ENCODE peak calls at places on chromosomes 11 and 22, in eight cellular contexts. R is HFF-Myc, S is foreskin fibroblast, Q is OCI-LY7, W is H9, I is tibial nerve, O is neural crest cell, U is bronchial epithelial cell. E is an unnamed sample.

GRCh38 chr11:126995989-126996388 is 4.6 kb downstream of the KIRREL3 start:
- DNase-seq in I (no peak), W (no peak), O (no peak), S (no peak), Q (no peak), R (no peak), U (no peak), E (no peak)

GRCh38 chr11:46948378-46949131 is 12.0 kb downstream of the CSTPP1 start:
- DNase-seq in U (peak), O (no peak), I (no peak), Q (no peak), S (peak), W (no peak), R (peak), E (no peak)

GRCh38 chr11:100573911-100574513 is 113.1 kb upstream of the ARHGAP42 start:
- DNase-seq in O (no peak), R (no peak), S (peak), U (no peak), Q (no peak), W (no peak), I (no peak), E (no peak)

GRCh38 chr22:43743929-43744643 is 68.0 kb downstream of the EFCAB6 start:
- DNase-seq in U (no peak), W (no peak), O (no peak), R (no peak), Q (no peak), S (no peak), I (no peak), E (no peak)

GRCh38 chr11:76229690-76230240 is 23.5 kb upstream of the WNT11 start:
- DNase-seq in U (no peak), O (no peak), W (no peak), S (no peak), R (no peak), I (no peak), Q (no peak), E (no peak)

GRCh38 chr22:45192701-45193187 is 29.0 kb downstream of the NUP50 start:
- DNase-seq in R (no peak), W (peak), U (no peak), O (no peak), S (no peak), Q (no peak), I (no peak), E (no peak)

GRCh38 chr22:28105396-28105795 is 186.3 kb upstream of the PITPNB start:
- DNase-seq in U (no peak), S (no peak), Q (no peak), R (no peak), I (no peak), O (no peak), W (no peak), E (no peak)

GRCh38 chr22:44394246-44395115 is 81.7 kb upstream of the SHISAL1 start:
- DNase-seq in Q (no peak), S (no peak), I (peak), W (peak), O (no peak), U (no peak), R (no peak), E (no peak)

GRCh38 chr22:48690583-48691317 is 1136.9 kb downstream of the BRD1 start:
- DNase-seq in U (no peak), I (no peak), W (no peak), S (no peak), R (no peak), Q (no peak), O (no peak), E (no peak)

GRCh38 chr11:27497284-27497866 is 9.2 kb downstream of the LIN7C start:
- DNase-seq in I (no peak), U (peak), Q (peak), R (no peak), O (no peak), W (no peak), S (no peak), E (peak)

GRCh38 chr11:26992031-26992541 is 1.8 kb upstream of the FIBIN start:
- DNase-seq in U (peak), I (no peak), Q (no peak), W (no peak), R (no peak), O (no peak), S (peak), E (no peak)

GRCh38 chr11:38646382-38646781 is 2048.3 kb upstream of the RAG2 start:
- DNase-seq in Q (no peak), W (no peak), U (no peak), O (no peak), S (no peak), I (no peak), R (no peak), E (no peak)

GRCh38 chr11:30131535-30131934 is 99.3 kb upstream of the FSHB start:
- DNase-seq in R (no peak), S (no peak), U (peak), I (no peak), Q (no peak), W (no peak), O (no peak), E (peak)

GRCh38 chr11:126233391-126233790 is 21.8 kb downstream of the FAM118B start:
- DNase-seq in Q (no peak), O (no peak), W (no peak), I (no peak), R (no peak), S (peak), U (peak), E (no peak)

GRCh38 chr11:41056892-41057569 is 402.4 kb downstream of the LRRC4C start:
- DNase-seq in O (no peak), I (no peak), R (no peak), S (no peak), Q (no peak), U (no peak), W (no peak), E (no peak)

GRCh38 chr11:76801736-76802135 is 18.6 kb downstream of the TSKU start:
- DNase-seq in W (no peak), O (no peak), I (no peak), Q (no peak), U (no peak), S (no peak), R (no peak), E (no peak)

GRCh38 chr11:35223429-35223828 is 84.5 kb downstream of the CD44 start:
- DNase-seq in R (peak), W (no peak), U (no peak), O (peak), Q (no peak), S (no peak), I (no peak), E (no peak)

GRCh38 chr11:45858751-45859398 is 11.6 kb downstream of the CRY2 start:
- DNase-seq in U (no peak), I (no peak), W (no peak), Q (no peak), R (no peak), O (no peak), S (no peak), E (no peak)

GRCh38 chr22:31089101-31090100 is 8.3 kb downstream of the SMTN start:
- DNase-seq in R (no peak), U (no peak), Q (peak), O (peak), S (no peak), W (no peak), I (no peak), E (peak)

GRCh38 chr11:6695377-6695776 is 12.2 kb upstream of the MRPL17 start:
- DNase-seq in S (peak), W (no peak), I (no peak), U (no peak), O (no peak), Q (no peak), R (no peak), E (no peak)

GRCh38 chr22:42192547-42192946 is 61.9 kb upstream of the CYP2D6 start:
- DNase-seq in S (no peak), I (no peak), Q (no peak), O (no peak), W (no peak), U (no peak), R (no peak), E (no peak)

GRCh38 chr22:25080855-25081254 is 118.8 kb upstream of the CRYBB3 start:
- DNase-seq in U (no peak), Q (no peak), S (no peak), W (no peak), O (no peak), I (no peak), R (no peak), E (no peak)

GRCh38 chr11:12717851-12718291 is 43.6 kb downstream of the TEAD1 start:
- DNase-seq in I (no peak), W (no peak), O (no peak), Q (peak), S (no peak), R (no peak), U (no peak), E (peak)

GRCh38 chr11:133545199-133545709 is 13.0 kb upstream of the OPCML start:
- DNase-seq in S (no peak), Q (peak), R (no peak), O (no peak), W (peak), U (no peak), I (no peak), E (no peak)

GRCh38 chr11:26322335-26323067 is 9.4 kb upstream of the ANO3 start:
- DNase-seq in S (no peak), R (no peak), O (no peak), U (no peak), W (no peak), I (no peak), Q (no peak), E (no peak)

GRCh38 chr11:7143908-7144307 is 55.1 kb downstream of the RBMXL2 start:
- DNase-seq in I (no peak), S (no peak), Q (peak), R (no peak), O (no peak), U (peak), W (no peak), E (no peak)

DNA sequence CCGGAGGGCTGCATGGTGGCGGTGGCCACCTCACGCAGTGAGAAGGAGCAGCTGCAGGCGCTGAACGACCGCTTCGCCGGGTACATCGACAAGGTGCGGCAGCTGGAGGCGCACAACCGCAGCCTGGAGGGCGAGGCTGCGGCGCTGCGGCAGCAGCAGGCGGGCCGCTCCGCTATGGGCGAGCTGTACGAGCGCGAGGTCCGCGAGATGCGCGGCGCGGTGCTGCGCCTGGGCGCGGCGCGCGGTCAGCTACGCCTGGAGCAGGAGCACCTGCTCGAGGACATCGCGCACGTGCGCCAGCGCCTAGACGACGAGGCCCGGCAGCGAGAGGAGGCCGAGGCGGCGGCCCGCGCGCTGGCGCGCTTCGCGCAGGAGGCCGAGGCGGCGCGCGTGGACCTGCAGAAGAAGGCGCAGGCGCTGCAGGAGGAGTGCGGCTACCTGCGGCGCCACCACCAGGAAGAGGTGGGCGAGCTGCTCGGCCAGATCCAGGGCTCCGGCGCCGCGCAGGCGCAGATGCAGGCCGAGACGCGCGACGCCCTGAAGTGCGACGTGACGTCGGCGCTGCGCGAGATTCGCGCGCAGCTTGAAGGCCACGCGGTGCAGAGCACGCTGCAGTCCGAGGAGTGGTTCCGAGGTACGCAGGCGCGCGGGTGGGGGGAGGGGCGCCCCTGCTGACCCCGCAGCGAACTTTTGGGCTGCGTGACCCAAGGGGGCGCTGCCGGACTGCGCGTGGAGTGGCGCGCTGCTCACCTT is 670 bp downstream of the NEFH start:
- DNase-seq in Q (no peak), I (no peak), S (peak), R (no peak), W (peak), U (peak), O (peak), E (no peak)
- TF ChIP-seq CTCF in Q (no peak), I (peak), S (no peak), R (peak), W (peak), U (no peak), O (peak), E (peak)

GRCh38 chr22:17213976-17214375 is 5.3 kb downstream of the ADA2 start:
- DNase-seq in Q (peak), I (no peak), R (no peak), U (no peak), W (peak), O (peak), S (no peak), E (peak)
- TF ChIP-seq CTCF in Q (peak), I (peak), R (peak), U (no peak), W (peak), O (peak), S (peak), E (peak)

GRCh38 chr11:62665075-62665629 is at the start of the genes C11orf98 and CSKMT:
- DNase-seq in U (peak), S (peak), W (peak), I (peak), Q (peak), O (peak), R (peak), E (peak)

GRCh38 chr11:62666259-62666926 is 1.3 kb downstream of the CSKMT start:
- DNase-seq in O (no peak), R (no peak), S (no peak), Q (peak), W (no peak), I (no peak), U (no peak), E (no peak)

GRCh38 chr11:62667460-62667859 is 2.3 kb downstream of the CSKMT start:
- DNase-seq in S (no peak), Q (peak), R (no peak), O (no peak), U (no peak), W (no peak), I (no peak), E (no peak)

GRCh38 chr11:62664405-62665074 is 470 bp downstream of the C11orf98 start:
- DNase-seq in U (peak), I (no peak), W (peak), R (no peak), O (no peak), S (peak), Q (peak), E (peak)

DNA sequence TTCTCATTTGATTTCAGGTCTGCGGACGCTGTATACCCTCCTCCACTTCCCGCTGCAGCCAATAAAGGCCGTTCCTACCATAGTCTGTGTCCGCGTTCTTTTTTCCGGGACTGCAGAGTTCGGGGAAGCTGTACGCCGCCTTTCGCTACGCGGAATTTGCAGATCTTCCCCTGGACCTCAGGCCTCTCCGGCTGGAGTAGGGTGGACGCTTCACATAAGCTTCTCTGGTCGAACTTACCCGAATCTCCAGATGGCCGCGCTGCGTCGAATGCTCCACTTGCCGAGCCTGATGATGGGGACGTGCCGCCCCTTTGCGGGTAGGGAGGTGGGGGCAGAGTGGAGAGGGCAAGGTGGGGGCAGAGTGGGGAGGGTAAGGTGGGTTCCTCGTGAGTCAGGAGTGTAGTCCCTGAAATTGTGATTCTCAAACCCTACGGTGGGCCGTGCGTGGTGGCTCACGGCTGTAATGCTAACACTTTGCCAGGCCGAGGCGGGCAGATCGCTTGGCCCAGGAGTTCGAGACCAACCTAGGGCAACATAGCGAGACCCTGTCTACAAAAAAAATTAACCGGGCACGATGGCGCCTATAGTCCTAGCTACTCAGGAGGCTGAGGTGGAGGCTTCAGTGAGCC is 632 bp downstream of the CSKMT start:
- DNase-seq in U (no peak), R (no peak), I (no peak), S (peak), Q (peak), O (no peak), W (no peak), E (no peak)
- TF ChIP-seq CTCF in U (no peak), R (no peak), I (no peak), S (no peak), Q (no peak), O (no peak), W (no peak), E (no peak)

GRCh38 chr11:75083217-75083605 is 13.5 kb downstream of the OR2AT4 start:
- DNase-seq in U (no peak), I (no peak), R (no peak), Q (no peak), O (no peak), W (no peak), S (no peak), E (no peak)

GRCh38 chr11:75084883-75085282 is 11.8 kb downstream of the OR2AT4 start:
- DNase-seq in Q (no peak), S (no peak), U (no peak), O (no peak), R (no peak), W (no peak), I (no peak), E (no peak)

GRCh38 chr11:75090778-75091177 is 5.9 kb downstream of the OR2AT4 start:
- DNase-seq in W (no peak), I (no peak), U (no peak), Q (no peak), R (no peak), O (no peak), S (no peak), E (no peak)

GRCh38 chr11:75082601-75083216 is 14.0 kb downstream of the OR2AT4 start:
- DNase-seq in U (no peak), R (no peak), O (no peak), Q (no peak), S (no peak), W (no peak), I (no peak), E (no peak)

GRCh38 chr11:75087319-75088055 is 9.2 kb downstream of the OR2AT4 start:
- DNase-seq in I (no peak), R (no peak), S (no peak), Q (no peak), O (no peak), W (no peak), U (no peak), E (no peak)
- TF ChIP-seq CTCF in I (no peak), R (peak), S (no peak), Q (no peak), O (no peak), W (peak), U (no peak), E (no peak)

GRCh38 chr11:134939046-134939445 is 527.0 kb upstream of the B3GAT1 start:
- DNase-seq in I (no peak), O (no peak), W (no peak), R (no peak), S (no peak), Q (no peak), U (no peak), E (no peak)

GRCh38 chr11:134938212-134938611 is 526.2 kb upstream of the B3GAT1 start:
- DNase-seq in I (no peak), R (no peak), U (no peak), W (no peak), S (no peak), Q (no peak), O (no peak), E (no peak)

GRCh38 chr11:134940441-134941125 is 528.5 kb upstream of the B3GAT1 start:
- DNase-seq in S (no peak), W (no peak), I (no peak), O (no peak), U (no peak), R (no peak), Q (no peak), E (no peak)

GRCh38 chr11:134942633-134943032 is 530.6 kb upstream of the B3GAT1 start:
- DNase-seq in Q (no peak), W (no peak), O (no peak), R (no peak), I (no peak), U (no peak), S (no peak), E (no peak)

DNA sequence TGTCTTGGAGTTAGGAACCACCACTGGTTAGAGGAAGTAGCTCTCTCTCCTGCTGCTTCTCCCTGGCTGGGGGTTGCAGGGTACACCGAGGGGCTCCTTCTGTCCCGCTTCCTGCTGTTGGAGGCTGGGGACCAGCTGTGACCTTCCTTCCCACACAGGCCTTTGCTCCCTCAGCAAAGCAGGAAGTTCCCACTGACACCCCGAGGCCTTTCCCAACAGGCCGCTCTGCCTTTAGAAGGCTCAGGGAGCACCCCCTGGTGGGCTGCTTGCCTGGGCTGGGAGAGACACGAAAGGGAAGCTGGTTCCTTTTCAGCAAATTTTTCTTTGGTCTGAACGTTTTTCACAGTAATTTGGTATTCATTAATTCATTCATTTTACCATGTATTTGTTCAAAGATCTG is 527.9 kb upstream of the B3GAT1 start:
- DNase-seq in W (no peak), S (no peak), O (peak), Q (no peak), U (no peak), R (no peak), I (no peak), E (no peak)
- TF ChIP-seq CTCF in W (peak), S (no peak), O (peak), Q (peak), U (no peak), R (peak), I (no peak), E (peak)

GRCh38 chr11:119057000-119057769 is at the start of gene HYOU1:
- DNase-seq in W (peak), U (peak), O (peak), S (peak), Q (peak), I (peak), R (peak), E (peak)
- TF ChIP-seq CTCF in W (peak), U (peak), O (peak), S (peak), Q (peak), I (peak), R (peak), E (peak)

GRCh38 chr11:79052539-79052938 is 388.3 kb downstream of the TENM4 start:
- DNase-seq in U (no peak), Q (no peak), S (no peak), O (no peak), I (no peak), R (no peak), W (peak), E (no peak)
- TF ChIP-seq CTCF in U (peak), Q (no peak), S (peak), O (peak), I (peak), R (peak), W (peak), E (peak)

GRCh38 chr11:10770626-10771254 is 19.7 kb downstream of the CTR9 start:
- DNase-seq in O (peak), U (peak), R (peak), I (no peak), S (no peak), Q (peak), W (no peak), E (no peak)
- TF ChIP-seq CTCF in O (peak), U (peak), R (peak), I (peak), S (peak), Q (peak), W (peak), E (peak)

GRCh38 chr11:69131644-69132300 is 24.0 kb upstream of the SMIM38 start:
- DNase-seq in S (peak), R (peak), O (peak), Q (no peak), U (peak), W (peak), I (peak), E (peak)
- TF ChIP-seq CTCF in S (peak), R (peak), O (peak), Q (no peak), U (peak), W (peak), I (peak), E (peak)

E was measured in GM13977.